ENCODE peak calls at places on chromosome 2, in nine cellular contexts. Q is pons, Y is activated T-cell treated with anti-CD3 and anti-CD28 coated beads for 48 hours, B is endothelial cell, I is ureter, S is psoas muscle, E is B cell, A is ecto neural progenitor cell, L is cardiac fibroblast. K is an unnamed sample.

GRCh38 chr2:236343400-236344161 is 79.4 kb upstream of the ASB18 start:
- DNase-seq in Q (peak; percentile 79), Y (peak; percentile 11), B (peak; percentile 53), I (peak; percentile 58), S (no peak), E (peak; percentile 61), A (peak; percentile 62), L (peak; percentile 87), K (peak; percentile 68)

GRCh38 chr2:45616663-45617411 is 5.8 kb upstream of the SRBD1 start:
- DNase-seq in Q (no peak), Y (no peak), B (no peak), I (no peak), S (no peak), E (no peak), A (no peak), L (peak; percentile 63), K (no peak)

GRCh38 chr2:220930542-220931076 is 641.5 kb downstream of the EPHA4 start:
- DNase-seq in Q (no peak), Y (no peak), B (no peak), I (no peak), S (no peak), E (no peak), A (no peak), L (no peak), K (no peak)

GRCh38 chr2:181776336-181776735 is 96.0 kb upstream of the NEUROD1 start:
- DNase-seq in Q (no peak), Y (no peak), B (no peak), I (no peak), S (no peak), E (no peak), A (no peak), L (peak; percentile 69), K (no peak)

GRCh38 chr2:239943991-239944441 is 81.1 kb downstream of the NDUFA10 start:
- DNase-seq in Q (no peak), Y (no peak), B (no peak), I (no peak), S (peak; percentile 46), E (no peak), A (no peak), L (no peak), K (no peak)

GRCh38 chr2:229270551-229271410 is at the start of gene PID1:
- DNase-seq in Q (no peak), Y (no peak), B (peak; percentile 28), I (no peak), S (peak; percentile 60), E (no peak), A (peak; percentile 74), L (peak; percentile 69), K (peak; percentile 41)

GRCh38 chr2:2016912-2017311 is 272.6 kb upstream of the PXDN start:
- DNase-seq in Q (no peak), Y (no peak), B (no peak), I (no peak), S (no peak), E (no peak), A (no peak), L (no peak), K (no peak)

GRCh38 chr2:138066139-138066806 is 102.0 kb downstream of the HNMT start:
- DNase-seq in Q (no peak), Y (no peak), B (no peak), I (no peak), S (no peak), E (no peak), A (no peak), L (no peak), K (no peak)

GRCh38 chr2:109158237-109158636 is 29.2 kb downstream of the SH3RF3 start:
- DNase-seq in Q (no peak), Y (no peak), B (no peak), I (no peak), S (no peak), E (no peak), A (no peak), L (no peak), K (no peak)

GRCh38 chr2:162221064-162221463 is 22.2 kb downstream of the FAP start:
- DNase-seq in Q (peak; percentile 44), Y (peak; percentile 52), B (peak; percentile 76), I (peak; percentile 54), S (peak; percentile 74), E (peak; percentile 45), A (peak; percentile 81), L (peak; percentile 83), K (peak; percentile 89)